ENCODE peak calls at places on chromosomes 2 and 18, in six cellular contexts. W, C, G, E, F and N are unnamed samples. For H3K9me3, the result is how much of the 10 kb centered on the place peaks cover.

GRCh38 chr2:170573660-170574059 is 141.5 kb upstream of the SP5 start:
- ATAC-seq in C (no peak), W (no peak), G (no peak), E (no peak), F (no peak), N (no peak)

GRCh38 chr18:41809652-41810051 is 145.4 kb upstream of the PIK3C3 start:
- ATAC-seq in W (no peak), G (no peak), C (no peak), F (no peak), E (no peak), N (no peak)

GRCh38 chr2:129439686-129440302 is 539.7 kb upstream of the RAB6C start:
- ATAC-seq in W (no peak), G (no peak), C (no peak), F (no peak), E (no peak), N (no peak)

GRCh38 chr2:222248256-222248655 is 50.5 kb downstream of the PAX3 start:
- ATAC-seq in F (no peak), E (no peak), G (no peak), C (no peak), W (no peak), N (no peak)

GRCh38 chr18:74457043-74457742 is at the start of gene DIPK1C:
- ATAC-seq in C (no peak), G (no peak), F (peak), W (no peak), E (peak), N (peak)

GRCh38 chr18:48956378-48956777 is 5.6 kb upstream of the SMAD7 start:
- ATAC-seq in C (no peak), F (no peak), W (no peak), G (no peak), E (no peak), N (peak)

GRCh38 chr2:36373149-36373880 is 17.7 kb downstream of the CRIM1 start:
- ATAC-seq in F (peak), E (peak), W (peak), C (no peak), G (peak), N (peak)

GRCh38 chr2:202051499-202052161 is 18.0 kb downstream of the FZD7 start:
- ATAC-seq in G (no peak), F (no peak), W (no peak), C (no peak), E (peak), N (peak)

GRCh38 chr2:120261387-120262006 is 8.8 kb downstream of the RALB start:
- ATAC-seq in F (no peak), C (no peak), W (no peak), G (no peak), E (no peak), N (no peak)

GRCh38 chr2:217609952-217610351 is 392.8 kb downstream of the TNS1 start:
- ATAC-seq in E (no peak), F (no peak), G (peak), W (no peak), C (no peak), N (no peak)

GRCh38 chr18:27948981-27949380 is 227.9 kb downstream of the CDH2 start:
- ATAC-seq in C (no peak), E (no peak), G (no peak), F (no peak), W (no peak), N (no peak)

GRCh38 chr2:98317214-98317613 is 29.0 kb upstream of the CNGA3 start:
- ATAC-seq in W (no peak), F (no peak), C (no peak), G (no peak), E (no peak), N (no peak)

GRCh38 chr2:98314251-98314650 is 32.0 kb upstream of the CNGA3 start:
- ATAC-seq in C (no peak), E (no peak), W (no peak), G (no peak), F (no peak), N (no peak)

GRCh38 chr2:98311771-98312545 is 34.3 kb upstream of the CNGA3 start:
- ATAC-seq in C (peak), G (no peak), E (no peak), F (no peak), W (no peak), N (no peak)

GRCh38 chr2:98313512-98314250 is 32.6 kb upstream of the CNGA3 start:
- ATAC-seq in C (no peak), F (no peak), G (no peak), W (no peak), E (no peak), N (no peak)

GRCh38 chr2:98315957-98316356 is 30.3 kb upstream of the CNGA3 start:
- ATAC-seq in W (no peak), C (no peak), F (no peak), G (no peak), E (no peak), N (no peak)
- H3K9me3 ChIP-seq in W (under half), C (under half), F (under half), G (under half), E (under half), N (under half)

DNA sequence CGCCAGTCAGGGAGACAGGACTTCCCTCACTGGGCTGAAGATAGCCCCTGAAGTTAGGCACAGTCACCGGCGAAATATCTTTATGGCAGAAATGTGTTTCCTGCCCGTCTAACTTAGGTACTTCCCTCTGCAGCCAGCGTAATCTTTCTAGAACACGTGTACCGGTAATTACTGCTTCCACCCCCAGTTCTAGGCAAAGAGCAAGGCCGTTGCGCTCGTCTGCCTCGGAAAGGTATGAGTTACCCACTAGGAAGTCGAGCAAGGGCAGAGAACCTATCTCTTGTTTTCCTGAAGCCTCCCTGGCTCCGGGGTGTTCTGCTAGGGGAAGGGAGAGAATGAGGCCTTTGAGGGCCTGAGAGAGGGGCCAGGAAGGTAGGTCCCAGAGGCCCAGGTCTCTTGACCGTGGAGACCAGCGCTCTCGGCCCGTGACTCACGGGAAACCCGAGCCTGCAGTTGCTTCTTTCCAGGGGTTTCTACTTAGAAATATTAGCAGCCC is 70.0 kb downstream of the TWSG1 start:
- ATAC-seq in G (peak), C (peak), E (peak), W (peak), F (peak), N (peak)
- H3K4me3 ChIP-seq in G (no peak), C (peak), E (peak), W (no peak), F (no peak), N (peak)

DNA sequence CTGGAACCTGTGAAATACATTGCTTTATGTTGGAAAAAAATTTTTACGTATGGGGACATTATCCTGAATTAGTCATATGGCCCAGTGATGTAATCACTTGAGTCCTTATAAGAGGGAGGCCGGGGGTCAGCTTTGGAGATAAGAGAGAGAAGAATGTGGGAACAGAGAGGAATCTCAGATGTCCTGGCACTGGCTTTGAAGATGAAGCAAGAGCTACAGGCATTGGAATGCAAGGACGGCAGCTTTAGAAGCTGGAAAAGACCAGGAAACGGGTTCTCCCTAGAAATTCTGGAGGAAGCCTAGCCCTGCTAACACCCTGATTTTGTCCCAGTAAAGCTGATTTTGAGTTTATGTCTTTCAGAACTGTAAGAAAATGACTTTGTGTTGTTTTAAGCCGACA is 1129.9 kb upstream of the GYPC start:
- ATAC-seq in C (no peak), E (no peak), F (no peak), W (no peak), G (no peak), N (no peak)
- H3K9me3 ChIP-seq in C (under half), E (under half), F (under half), W (under half), G (under half), N (under half)

GRCh38 chr2:130759906-130760753 is 4.8 kb downstream of the AMER3 start:
- ATAC-seq in G (peak), C (no peak), E (no peak), W (no peak), F (no peak), N (no peak)

GRCh38 chr2:130754811-130755210 is 529 bp upstream of the AMER3 start:
- ATAC-seq in F (no peak), E (no peak), G (no peak), C (no peak), W (no peak), N (no peak)

GRCh38 chr2:130756041-130756720 is 841 bp downstream of the AMER3 start:
- ATAC-seq in C (peak), E (peak), F (peak), G (peak), W (no peak), N (no peak)

GRCh38 chr2:130756721-130757195 is 1.4 kb downstream of the AMER3 start:
- ATAC-seq in F (no peak), C (no peak), E (no peak), W (no peak), G (peak), N (no peak)

GRCh38 chr2:130755234-130756040 is at the start of gene AMER3:
- ATAC-seq in E (no peak), F (no peak), W (no peak), G (peak), C (no peak), N (no peak)
- H3K4me3 ChIP-seq in E (peak), F (no peak), W (no peak), G (peak), C (no peak), N (peak)

GRCh38 chr2:240528406-240529040 is 29.3 kb downstream of the ANKMY1 start:
- ATAC-seq in G (no peak), E (no peak), F (no peak), W (no peak), C (no peak), N (no peak)

GRCh38 chr2:240530181-240530580 is 27.6 kb downstream of the ANKMY1 start:
- ATAC-seq in W (no peak), E (no peak), C (no peak), G (no peak), F (no peak), N (no peak)

GRCh38 chr2:240527153-240527750 is 30.5 kb downstream of the ANKMY1 start:
- ATAC-seq in G (no peak), W (no peak), E (no peak), F (no peak), C (no peak), N (no peak)

GRCh38 chr2:240531038-240531437 is 26.8 kb downstream of the ANKMY1 start:
- ATAC-seq in W (no peak), E (no peak), F (no peak), C (no peak), G (no peak), N (no peak)

DNA sequence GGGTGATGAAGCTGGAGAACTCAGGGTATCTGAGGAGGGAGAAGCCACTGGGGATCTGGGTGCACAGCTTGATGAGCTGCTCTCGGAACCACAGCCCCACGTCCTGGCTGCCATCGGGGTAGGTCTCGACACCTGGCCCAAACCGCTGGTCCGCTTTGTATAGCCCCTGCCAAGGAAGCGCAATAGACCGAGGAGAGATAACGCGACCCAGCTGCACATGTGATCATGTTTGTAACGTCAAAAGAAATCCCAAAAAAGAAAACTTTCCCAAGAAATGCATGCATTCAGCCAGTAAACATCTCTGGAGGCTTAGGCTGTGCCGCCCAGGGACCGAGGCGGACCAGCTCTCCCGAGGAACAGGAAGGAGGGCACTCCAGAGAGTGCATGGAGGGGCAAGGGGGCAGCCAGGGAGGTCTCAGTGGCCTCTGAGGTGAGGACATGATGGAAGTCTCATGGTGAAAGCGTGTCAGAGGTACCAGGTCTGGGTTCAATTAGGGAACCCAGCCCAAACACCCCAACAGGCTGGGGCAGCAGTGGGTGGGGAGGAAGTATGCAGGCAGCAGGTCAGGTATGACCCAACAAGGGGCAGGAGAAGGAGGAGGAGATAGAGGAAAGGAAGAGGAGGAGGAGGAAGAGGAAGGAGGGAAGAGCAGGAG is 28.3 kb downstream of the ANKMY1 start:
- ATAC-seq in W (no peak), F (no peak), C (no peak), G (no peak), E (no peak), N (no peak)
- H3K9me3 ChIP-seq in W (under half), F (half or more), C (under half), G (under half), E (under half), N (under half)

GRCh38 chr2:30267161-30267568 is 35.8 kb downstream of the LBH start:
- ATAC-seq in C (peak), W (no peak), G (no peak), F (no peak), E (no peak), N (no peak)

GRCh38 chr2:30266051-30266621 is 34.8 kb downstream of the LBH start:
- ATAC-seq in G (peak), F (peak), E (peak), C (no peak), W (peak), N (peak)

GRCh38 chr2:30265441-30266015 is 34.2 kb downstream of the LBH start:
- ATAC-seq in G (no peak), F (no peak), E (no peak), C (no peak), W (no peak), N (no peak)

GRCh38 chr2:30267576-30267975 is 36.2 kb downstream of the LBH start:
- ATAC-seq in W (no peak), G (no peak), C (no peak), F (no peak), E (no peak), N (no peak)

DNA sequence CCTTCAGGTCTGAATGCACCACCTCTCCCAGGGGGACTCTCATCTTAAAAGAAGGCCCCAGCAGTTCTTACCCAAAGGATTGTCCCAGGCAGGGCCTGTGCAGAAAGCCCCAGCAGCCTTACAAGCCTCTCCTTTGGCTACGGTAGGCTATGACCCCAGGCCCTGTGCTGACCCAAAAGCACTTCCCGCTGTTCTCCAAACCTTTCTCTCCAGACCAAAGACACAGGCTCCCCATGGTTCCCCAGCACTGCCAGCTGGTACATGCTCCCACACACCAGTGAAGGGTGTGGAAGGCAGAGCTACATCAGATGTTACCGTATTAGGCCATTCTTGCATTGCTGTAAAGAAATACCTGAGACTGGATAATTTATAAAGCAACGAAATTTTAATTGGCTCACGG is 35.4 kb downstream of the LBH start:
- ATAC-seq in G (no peak), F (no peak), E (no peak), C (no peak), W (no peak), N (no peak)
- H3K4me3 ChIP-seq in G (no peak), F (no peak), E (no peak), C (no peak), W (no peak), N (no peak)

GRCh38 chr2:116160657-116161056 is 1653.8 kb upstream of the DDX18 start:
- ATAC-seq in C (no peak), W (no peak), G (no peak), E (no peak), F (no peak), N (no peak)
- H3K9me3 ChIP-seq in C (under half), W (under half), G (under half), E (under half), F (half or more), N (under half)

DNA sequence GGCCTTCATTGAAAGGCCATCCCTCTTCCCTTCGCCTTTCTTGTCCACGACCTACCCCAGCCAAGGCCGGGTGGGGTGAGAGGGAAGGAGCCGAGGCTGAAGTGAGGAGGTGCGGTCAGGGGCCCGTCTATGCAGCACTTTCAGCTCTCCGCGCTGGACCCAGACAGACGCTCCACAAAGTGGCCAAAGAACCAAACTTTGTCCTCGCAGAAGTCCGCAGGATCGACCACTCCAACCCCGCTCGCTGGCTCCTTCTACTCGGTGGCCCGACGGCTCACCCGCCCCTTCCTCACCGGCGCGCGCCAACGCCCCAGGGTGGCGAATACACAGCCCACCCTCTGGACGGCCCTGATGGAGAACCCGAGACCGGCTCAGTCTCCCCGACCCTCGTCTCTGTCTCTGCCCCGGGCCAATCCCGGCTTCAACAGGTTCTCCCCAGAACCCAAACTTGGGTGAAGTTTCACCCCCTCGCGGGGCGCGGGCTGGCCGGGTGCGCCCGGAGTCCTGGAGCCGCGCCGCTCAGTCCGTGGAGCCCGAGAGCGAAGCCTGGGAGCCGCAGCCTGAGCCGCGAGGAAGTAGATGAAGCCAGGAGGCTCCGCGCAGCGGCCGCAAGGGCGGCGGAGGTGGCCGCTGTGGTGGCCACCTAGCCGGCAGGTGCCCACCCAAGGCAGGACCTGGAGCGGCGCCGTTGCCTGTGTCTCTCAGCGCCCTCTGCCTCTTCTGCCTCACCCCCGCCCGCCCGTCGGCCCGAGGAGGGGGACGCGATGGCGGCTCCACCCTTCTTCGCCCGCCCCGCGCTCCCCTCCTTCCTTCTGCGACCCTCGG is 26.7 kb upstream of the ALPP start:
- ATAC-seq in C (no peak), W (no peak), F (no peak), E (no peak), G (no peak), N (no peak)
- H3K4me3 ChIP-seq in C (no peak), W (no peak), F (no peak), E (no peak), G (no peak), N (peak)

GRCh38 chr2:239726631-239727181 is 298.4 kb downstream of the NDUFA10 start:
- ATAC-seq in E (no peak), C (no peak), F (no peak), G (no peak), W (no peak), N (no peak)
- H3K9me3 ChIP-seq in E (under half), C (under half), F (under half), G (under half), W (under half), N (under half)

GRCh38 chr2:169069341-169069740 is at the start of gene DHRS9:
- ATAC-seq in W (no peak), E (no peak), C (peak), G (peak), F (peak), N (no peak)
- H3K4me3 ChIP-seq in W (no peak), E (no peak), C (no peak), G (no peak), F (no peak), N (no peak)